ENCODE peak calls at places on chromosomes 11 and 22, in eight cellular contexts. One of them, this sample, is unnamed. For H3K36me3, the result is how much of the 10 kb centered on the place peaks cover.

GRCh38 chr11:125451400-125452124 is 44.5 kb downstream of the FEZ1 start:
- DNase-seq in HCT116: no peak
- DNase-seq in IMR-90: peak
- DNase-seq in PC-3: no peak
- DNase-seq in upper lobe of right lung: peak
- DNase-seq in pancreas: peak
- DNase-seq in psoas muscle: peak
- DNase-seq in hepatocyte: peak
- DNase-seq in this sample: no peak

GRCh38 chr11:122202951-122203456 is 87.0 kb upstream of the BLID start:
- DNase-seq in HCT116: peak
- DNase-seq in IMR-90: peak
- DNase-seq in PC-3: peak
- DNase-seq in upper lobe of right lung: peak
- DNase-seq in pancreas: peak
- DNase-seq in psoas muscle: peak
- DNase-seq in hepatocyte: peak
- DNase-seq in this sample: peak

GRCh38 chr11:10450451-10451398 is 4.3 kb upstream of the AMPD3 start:
- DNase-seq in HCT116: peak
- DNase-seq in IMR-90: no peak
- DNase-seq in PC-3: peak
- DNase-seq in upper lobe of right lung: peak
- DNase-seq in pancreas: peak
- DNase-seq in psoas muscle: peak
- DNase-seq in hepatocyte: peak
- DNase-seq in this sample: no peak

GRCh38 chr11:78319453-78319955 is 98.1 kb downstream of the GAB2 start:
- DNase-seq in HCT116: no peak
- DNase-seq in IMR-90: peak
- DNase-seq in PC-3: peak
- DNase-seq in upper lobe of right lung: no peak
- DNase-seq in pancreas: no peak
- DNase-seq in psoas muscle: no peak
- DNase-seq in hepatocyte: peak
- DNase-seq in this sample: no peak

GRCh38 chr22:27212617-27213177 is 555.3 kb downstream of the MIAT start:
- DNase-seq in HCT116: no peak
- DNase-seq in IMR-90: peak
- DNase-seq in PC-3: no peak
- DNase-seq in upper lobe of right lung: no peak
- DNase-seq in pancreas: peak
- DNase-seq in psoas muscle: peak
- DNase-seq in hepatocyte: peak
- DNase-seq in this sample: peak

GRCh38 chr11:61477734-61478148 is 30.8 kb upstream of the LRRC10B start:
- DNase-seq in HCT116: no peak
- DNase-seq in IMR-90: no peak
- DNase-seq in PC-3: peak
- DNase-seq in upper lobe of right lung: peak
- DNase-seq in pancreas: peak
- DNase-seq in psoas muscle: peak
- DNase-seq in hepatocyte: peak
- DNase-seq in this sample: peak

GRCh38 chr11:123566852-123567251 is 87.6 kb downstream of the SCN3B start:
- DNase-seq in HCT116: no peak
- DNase-seq in IMR-90: no peak
- DNase-seq in PC-3: no peak
- DNase-seq in upper lobe of right lung: no peak
- DNase-seq in pancreas: no peak
- DNase-seq in psoas muscle: no peak
- DNase-seq in hepatocyte: no peak
- DNase-seq in this sample: no peak

GRCh38 chr11:45333023-45333422 is 46.9 kb upstream of the SYT13 start:
- DNase-seq in HCT116: no peak
- DNase-seq in IMR-90: no peak
- DNase-seq in PC-3: no peak
- DNase-seq in upper lobe of right lung: no peak
- DNase-seq in pancreas: no peak
- DNase-seq in psoas muscle: no peak
- DNase-seq in hepatocyte: no peak
- DNase-seq in this sample: no peak

GRCh38 chr22:19275919-19276600 is 15.5 kb downstream of the CLTCL1 start:
- DNase-seq in HCT116: no peak
- DNase-seq in IMR-90: no peak
- DNase-seq in PC-3: no peak
- DNase-seq in upper lobe of right lung: no peak
- DNase-seq in pancreas: no peak
- DNase-seq in psoas muscle: no peak
- DNase-seq in hepatocyte: no peak
- DNase-seq in this sample: peak

GRCh38 chr11:14105446-14105845 is 142.9 kb downstream of the SPON1 start:
- DNase-seq in HCT116: no peak
- DNase-seq in IMR-90: no peak
- DNase-seq in PC-3: no peak
- DNase-seq in upper lobe of right lung: no peak
- DNase-seq in pancreas: no peak
- DNase-seq in psoas muscle: no peak
- DNase-seq in hepatocyte: no peak
- DNase-seq in this sample: no peak

GRCh38 chr11:14112721-14113120 is 150.2 kb downstream of the SPON1 start:
- DNase-seq in HCT116: no peak
- DNase-seq in IMR-90: no peak
- DNase-seq in PC-3: no peak
- DNase-seq in upper lobe of right lung: no peak
- DNase-seq in pancreas: no peak
- DNase-seq in psoas muscle: no peak
- DNase-seq in hepatocyte: no peak
- DNase-seq in this sample: no peak

GRCh38 chr11:14109742-14110141 is 147.2 kb downstream of the SPON1 start:
- DNase-seq in HCT116: no peak
- DNase-seq in IMR-90: no peak
- DNase-seq in PC-3: no peak
- DNase-seq in upper lobe of right lung: no peak
- DNase-seq in pancreas: no peak
- DNase-seq in psoas muscle: no peak
- DNase-seq in hepatocyte: no peak
- DNase-seq in this sample: no peak

GRCh38 chr11:14110629-14111028 is 148.1 kb downstream of the SPON1 start:
- DNase-seq in HCT116: no peak
- DNase-seq in IMR-90: no peak
- DNase-seq in PC-3: no peak
- DNase-seq in upper lobe of right lung: no peak
- DNase-seq in pancreas: no peak
- DNase-seq in psoas muscle: no peak
- DNase-seq in hepatocyte: no peak
- DNase-seq in this sample: no peak

DNA sequence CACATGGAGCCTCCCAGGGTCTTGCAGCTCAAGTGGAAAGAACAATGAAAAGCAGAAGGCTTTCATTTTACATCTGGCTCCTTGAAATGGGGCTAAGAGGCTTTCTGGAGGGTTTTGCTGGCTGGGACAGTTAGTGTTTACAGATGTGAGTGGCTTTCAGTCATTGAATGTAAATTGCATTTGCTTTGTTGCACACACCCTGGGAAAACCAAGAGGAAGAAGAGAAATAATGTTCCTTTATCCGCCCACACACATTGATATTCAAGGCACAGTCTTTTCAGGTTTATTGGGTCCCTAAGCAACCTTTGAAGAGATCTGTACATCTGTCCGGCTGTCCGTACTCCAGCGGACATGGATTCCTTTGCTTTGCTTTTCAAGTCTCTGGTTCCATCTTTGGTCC is 144.5 kb downstream of the SPON1 start:
- DNase-seq in HCT116: no peak
- DNase-seq in IMR-90: no peak
- DNase-seq in PC-3: no peak
- DNase-seq in upper lobe of right lung: no peak
- DNase-seq in pancreas: no peak
- DNase-seq in psoas muscle: no peak
- DNase-seq in hepatocyte: no peak
- DNase-seq in this sample: no peak
- H3K36me3 ChIP-seq in HCT116: under half
- H3K36me3 ChIP-seq in IMR-90: under half
- H3K36me3 ChIP-seq in PC-3: under half
- H3K36me3 ChIP-seq in upper lobe of right lung: under half
- H3K36me3 ChIP-seq in pancreas: under half
- H3K36me3 ChIP-seq in psoas muscle: under half
- H3K36me3 ChIP-seq in hepatocyte: under half
- H3K36me3 ChIP-seq in this sample: under half

DNA sequence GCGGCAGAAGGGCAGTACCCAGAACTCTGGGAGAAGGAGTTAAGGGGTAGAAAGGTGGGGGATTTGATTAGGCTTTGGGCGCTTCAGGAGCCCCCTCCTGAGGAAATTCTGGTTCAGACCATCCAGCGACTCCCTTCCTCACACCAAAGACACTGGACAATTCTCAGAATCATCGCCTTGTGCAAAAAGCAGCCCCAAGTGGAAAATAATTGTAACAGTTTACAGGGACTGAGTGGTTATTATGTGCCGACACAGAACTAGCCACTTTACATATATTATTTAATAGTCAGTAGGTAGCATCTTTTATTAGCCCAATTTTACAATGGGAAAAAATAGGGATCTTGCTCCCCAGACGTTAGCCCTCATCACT is 667 bp upstream of the TRIM3 start:
- DNase-seq in HCT116: no peak
- DNase-seq in IMR-90: no peak
- DNase-seq in PC-3: no peak
- DNase-seq in upper lobe of right lung: no peak
- DNase-seq in pancreas: no peak
- DNase-seq in psoas muscle: no peak
- DNase-seq in hepatocyte: no peak
- DNase-seq in this sample: no peak
- TF ChIP-seq CTCF in HCT116: peak
- TF ChIP-seq CTCF in IMR-90: no peak
- TF ChIP-seq CTCF in PC-3: no peak
- TF ChIP-seq CTCF in upper lobe of right lung: no peak
- TF ChIP-seq CTCF in pancreas: no peak
- TF ChIP-seq CTCF in psoas muscle: no peak
- TF ChIP-seq CTCF in hepatocyte: no peak
- TF ChIP-seq CTCF in this sample: no peak

DNA sequence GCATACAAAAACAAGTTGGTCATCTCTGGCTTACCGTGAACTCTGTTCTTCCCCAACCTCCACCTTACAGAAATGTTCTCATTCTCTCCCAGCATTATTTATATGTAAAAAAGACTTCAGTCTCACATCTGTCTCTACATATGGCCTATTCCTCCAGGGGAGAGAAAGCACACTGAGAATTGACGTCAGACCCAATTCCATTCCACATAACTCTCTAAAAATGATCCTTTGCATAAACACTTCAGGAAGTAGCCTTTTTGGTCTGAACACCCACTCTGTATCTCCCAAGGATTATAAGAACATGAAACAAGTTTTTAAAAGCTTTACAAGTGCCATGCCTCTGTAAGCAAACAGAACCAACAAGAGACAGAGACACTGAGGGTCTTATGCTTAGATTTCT is 48.4 kb upstream of the PPP2R1B start:
- DNase-seq in HCT116: no peak
- DNase-seq in IMR-90: peak
- DNase-seq in PC-3: no peak
- DNase-seq in upper lobe of right lung: no peak
- DNase-seq in pancreas: no peak
- DNase-seq in psoas muscle: no peak
- DNase-seq in hepatocyte: no peak
- DNase-seq in this sample: no peak
- H3K27ac ChIP-seq in HCT116: no peak
- H3K27ac ChIP-seq in IMR-90: no peak
- H3K27ac ChIP-seq in PC-3: no peak
- H3K27ac ChIP-seq in upper lobe of right lung: no peak
- H3K27ac ChIP-seq in pancreas: no peak
- H3K27ac ChIP-seq in psoas muscle: peak
- H3K27ac ChIP-seq in hepatocyte: peak
- H3K27ac ChIP-seq in this sample: peak

GRCh38 chr11:43982421-43982820 is 40.0 kb downstream of the C11orf96 start:
- DNase-seq in HCT116: no peak
- DNase-seq in IMR-90: no peak
- DNase-seq in PC-3: no peak
- DNase-seq in upper lobe of right lung: no peak
- DNase-seq in pancreas: no peak
- DNase-seq in psoas muscle: no peak
- DNase-seq in hepatocyte: no peak
- DNase-seq in this sample: no peak
- H3K36me3 ChIP-seq in HCT116: under half
- H3K36me3 ChIP-seq in IMR-90: under half
- H3K36me3 ChIP-seq in PC-3: under half
- H3K36me3 ChIP-seq in upper lobe of right lung: under half
- H3K36me3 ChIP-seq in pancreas: under half
- H3K36me3 ChIP-seq in psoas muscle: under half
- H3K36me3 ChIP-seq in hepatocyte: under half
- H3K36me3 ChIP-seq in this sample: under half

GRCh38 chr11:47443028-47443700 is 5.8 kb downstream of the RAPSN start:
- DNase-seq in HCT116: no peak
- DNase-seq in IMR-90: no peak
- DNase-seq in PC-3: no peak
- DNase-seq in upper lobe of right lung: no peak
- DNase-seq in pancreas: no peak
- DNase-seq in psoas muscle: no peak
- DNase-seq in hepatocyte: no peak
- DNase-seq in this sample: no peak
- TF ChIP-seq CTCF in HCT116: peak
- TF ChIP-seq CTCF in IMR-90: no peak
- TF ChIP-seq CTCF in PC-3: no peak
- TF ChIP-seq CTCF in upper lobe of right lung: no peak
- TF ChIP-seq CTCF in pancreas: no peak
- TF ChIP-seq CTCF in psoas muscle: no peak
- TF ChIP-seq CTCF in hepatocyte: no peak
- TF ChIP-seq CTCF in this sample: no peak

DNA sequence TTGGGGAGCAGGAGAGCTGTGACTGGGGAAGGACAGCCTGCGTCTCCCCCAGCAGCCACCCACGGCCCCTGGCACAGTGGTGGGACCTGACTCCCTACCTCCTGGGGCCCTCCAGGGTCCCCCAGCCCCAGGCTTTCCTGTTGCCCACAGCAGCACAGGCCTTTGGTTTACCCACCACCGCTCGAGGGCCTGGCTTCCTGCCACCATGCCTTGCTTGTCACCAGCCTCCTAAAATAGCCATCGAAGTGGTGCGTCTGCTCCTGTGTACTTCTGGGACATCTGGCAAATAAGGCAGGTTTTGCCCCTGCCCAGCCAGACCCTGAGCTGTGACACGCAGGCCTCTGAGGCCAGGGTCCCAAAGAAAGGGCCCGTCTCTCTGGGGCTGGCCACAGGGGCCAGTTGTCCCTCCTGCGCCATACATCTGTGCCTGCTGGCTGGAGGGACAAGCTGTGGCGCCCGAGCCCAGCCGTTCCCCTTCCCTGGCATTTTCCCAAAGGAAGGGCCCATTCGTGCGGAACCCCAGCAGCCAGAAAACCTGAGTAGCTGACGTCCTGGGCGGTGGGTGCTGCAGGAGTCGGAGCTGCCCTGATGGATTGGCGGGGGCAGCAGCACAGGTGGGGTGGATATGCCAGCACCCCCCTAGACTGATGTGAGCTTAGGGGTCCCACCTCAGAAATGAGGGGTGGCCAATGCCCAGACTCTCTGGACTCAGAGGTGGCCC is 14.6 kb downstream of the PHLDA2 start:
- DNase-seq in HCT116: no peak
- DNase-seq in IMR-90: no peak
- DNase-seq in PC-3: no peak
- DNase-seq in upper lobe of right lung: peak
- DNase-seq in pancreas: peak
- DNase-seq in psoas muscle: no peak
- DNase-seq in hepatocyte: no peak
- DNase-seq in this sample: no peak
- H3K27ac ChIP-seq in HCT116: peak
- H3K27ac ChIP-seq in IMR-90: no peak
- H3K27ac ChIP-seq in PC-3: no peak
- H3K27ac ChIP-seq in upper lobe of right lung: no peak
- H3K27ac ChIP-seq in pancreas: no peak
- H3K27ac ChIP-seq in psoas muscle: no peak
- H3K27ac ChIP-seq in hepatocyte: no peak
- H3K27ac ChIP-seq in this sample: no peak